ENCODE peak calls at places on chromosomes 1 and 21, in eight cellular contexts. One of them, this sample, is unnamed.

GRCh38 chr1:23062271-23062670 is 43.0 kb downstream of the KDM1A start:
- DNase-seq in CD4-positive, alpha-beta memory T cell: no peak
- DNase-seq in MM.1S: no peak
- DNase-seq in adipocyte: no peak
- DNase-seq in sigmoid colon: no peak
- DNase-seq in cardiac fibroblast: peak; percentile 44
- DNase-seq in PC-9: no peak
- DNase-seq in foreskin fibroblast: no peak
- DNase-seq in this sample: no peak

GRCh38 chr21:14757533-14758327 is 211.6 kb upstream of the SAMSN1 start:
- DNase-seq in cardiac fibroblast: peak; percentile 14
- DNase-seq in sigmoid colon: no peak
- DNase-seq in foreskin fibroblast: no peak
- DNase-seq in CD4-positive, alpha-beta memory T cell: no peak
- DNase-seq in MM.1S: no peak
- DNase-seq in PC-9: no peak
- DNase-seq in adipocyte: no peak
- DNase-seq in this sample: no peak

GRCh38 chr21:36504067-36505058 is 24.4 kb upstream of the CLDN14 start:
- DNase-seq in MM.1S: peak; percentile 78
- DNase-seq in CD4-positive, alpha-beta memory T cell: peak; percentile 42
- DNase-seq in PC-9: no peak
- DNase-seq in adipocyte: peak; percentile 85
- DNase-seq in sigmoid colon: no peak
- DNase-seq in cardiac fibroblast: peak; percentile 81
- DNase-seq in foreskin fibroblast: peak; percentile 23
- DNase-seq in this sample: no peak

GRCh38 chr21:29647353-29647781 is 292.4 kb downstream of the GRIK1 start:
- DNase-seq in cardiac fibroblast: peak; percentile 77
- DNase-seq in foreskin fibroblast: no peak
- DNase-seq in CD4-positive, alpha-beta memory T cell: no peak
- DNase-seq in sigmoid colon: no peak
- DNase-seq in PC-9: no peak
- DNase-seq in MM.1S: no peak
- DNase-seq in adipocyte: no peak
- DNase-seq in this sample: no peak

GRCh38 chr1:165289556-165289955 is 67.0 kb downstream of the LMX1A start:
- DNase-seq in adipocyte: no peak
- DNase-seq in PC-9: no peak
- DNase-seq in sigmoid colon: no peak
- DNase-seq in foreskin fibroblast: no peak
- DNase-seq in cardiac fibroblast: no peak
- DNase-seq in MM.1S: no peak
- DNase-seq in CD4-positive, alpha-beta memory T cell: no peak
- DNase-seq in this sample: no peak

GRCh38 chr1:236143104-236143948 is 987 bp downstream of the GPR137B start:
- DNase-seq in CD4-positive, alpha-beta memory T cell: peak; percentile 26
- DNase-seq in PC-9: no peak
- DNase-seq in foreskin fibroblast: peak; percentile 82
- DNase-seq in MM.1S: no peak
- DNase-seq in adipocyte: peak; percentile 81
- DNase-seq in cardiac fibroblast: peak; percentile 80
- DNase-seq in sigmoid colon: no peak
- DNase-seq in this sample: no peak

GRCh38 chr1:3261969-3262579 is 192.4 kb upstream of the ARHGEF16 start:
- DNase-seq in cardiac fibroblast: no peak
- DNase-seq in CD4-positive, alpha-beta memory T cell: no peak
- DNase-seq in MM.1S: no peak
- DNase-seq in adipocyte: no peak
- DNase-seq in sigmoid colon: no peak
- DNase-seq in foreskin fibroblast: no peak
- DNase-seq in PC-9: no peak
- DNase-seq in this sample: no peak

GRCh38 chr1:27628712-27629111 is 6.3 kb downstream of the FGR start:
- DNase-seq in foreskin fibroblast: no peak
- DNase-seq in adipocyte: no peak
- DNase-seq in MM.1S: no peak
- DNase-seq in cardiac fibroblast: no peak
- DNase-seq in PC-9: no peak
- DNase-seq in sigmoid colon: no peak
- DNase-seq in CD4-positive, alpha-beta memory T cell: no peak
- DNase-seq in this sample: no peak

GRCh38 chr21:17780539-17780938 is 38.6 kb downstream of the C21orf91 start:
- DNase-seq in PC-9: no peak
- DNase-seq in MM.1S: peak; percentile 94
- DNase-seq in CD4-positive, alpha-beta memory T cell: peak; percentile 66
- DNase-seq in foreskin fibroblast: no peak
- DNase-seq in cardiac fibroblast: no peak
- DNase-seq in sigmoid colon: no peak
- DNase-seq in adipocyte: no peak
- DNase-seq in this sample: peak; percentile 89

GRCh38 chr21:45959779-45960390 is 21.7 kb upstream of the COL6A1 start:
- DNase-seq in adipocyte: no peak
- DNase-seq in sigmoid colon: peak; percentile 58
- DNase-seq in foreskin fibroblast: no peak
- DNase-seq in CD4-positive, alpha-beta memory T cell: no peak
- DNase-seq in MM.1S: no peak
- DNase-seq in cardiac fibroblast: no peak
- DNase-seq in PC-9: no peak
- DNase-seq in this sample: no peak

GRCh38 chr21:45957551-45957950 is 24.0 kb upstream of the COL6A1 start:
- DNase-seq in adipocyte: no peak
- DNase-seq in PC-9: no peak
- DNase-seq in cardiac fibroblast: no peak
- DNase-seq in CD4-positive, alpha-beta memory T cell: no peak
- DNase-seq in sigmoid colon: peak; percentile 56
- DNase-seq in foreskin fibroblast: no peak
- DNase-seq in MM.1S: no peak
- DNase-seq in this sample: no peak

GRCh38 chr21:45959182-45959581 is 22.4 kb upstream of the COL6A1 start:
- DNase-seq in PC-9: no peak
- DNase-seq in cardiac fibroblast: no peak
- DNase-seq in CD4-positive, alpha-beta memory T cell: no peak
- DNase-seq in foreskin fibroblast: no peak
- DNase-seq in sigmoid colon: peak; percentile 26
- DNase-seq in adipocyte: no peak
- DNase-seq in MM.1S: no peak
- DNase-seq in this sample: no peak

GRCh38 chr21:45954921-45955320 is 26.6 kb upstream of the COL6A1 start:
- DNase-seq in cardiac fibroblast: no peak
- DNase-seq in CD4-positive, alpha-beta memory T cell: no peak
- DNase-seq in PC-9: no peak
- DNase-seq in MM.1S: no peak
- DNase-seq in sigmoid colon: no peak
- DNase-seq in foreskin fibroblast: no peak
- DNase-seq in adipocyte: no peak
- DNase-seq in this sample: no peak

DNA sequence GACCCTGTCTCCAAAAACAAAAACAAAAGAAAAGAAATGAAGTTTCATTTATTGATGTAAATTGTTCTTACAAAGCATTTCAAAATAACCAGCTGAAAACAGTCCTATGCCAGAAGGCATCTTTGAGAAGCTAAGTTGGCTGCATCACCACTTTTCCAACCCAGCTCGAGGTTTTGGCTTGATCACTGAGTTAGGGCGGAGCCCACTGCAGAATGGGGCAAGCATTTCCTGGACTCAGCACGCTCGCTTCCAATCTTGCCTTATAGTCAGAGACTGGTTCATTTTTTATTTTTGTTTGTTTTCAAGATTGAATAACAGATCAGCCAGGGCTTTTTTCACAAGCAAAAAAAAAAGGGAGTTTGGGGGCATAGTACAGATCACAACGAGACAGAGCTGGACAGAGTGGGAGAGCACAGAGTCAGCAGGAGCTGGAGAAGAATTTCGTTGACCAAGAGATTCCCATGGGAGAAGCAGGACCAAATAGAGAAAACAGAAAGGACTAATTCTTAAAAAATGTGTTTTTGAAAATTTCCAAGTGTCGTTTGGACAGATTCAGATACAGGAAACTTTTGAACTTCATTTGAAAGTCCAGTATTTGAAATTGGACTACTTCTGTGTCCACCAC is 23.5 kb upstream of the COL6A1 start:
- DNase-seq in MM.1S: no peak
- DNase-seq in CD4-positive, alpha-beta memory T cell: no peak
- DNase-seq in foreskin fibroblast: peak; percentile 69
- DNase-seq in sigmoid colon: peak; percentile 82
- DNase-seq in PC-9: no peak
- DNase-seq in adipocyte: peak; percentile 89
- DNase-seq in cardiac fibroblast: peak; percentile 86
- DNase-seq in this sample: no peak
- H3K4me3 ChIP-seq in MM.1S: no peak overlapping the region
- H3K4me3 ChIP-seq in CD4-positive, alpha-beta memory T cell: no peak overlapping the region
- H3K4me3 ChIP-seq in foreskin fibroblast: peak overlapping the region; percentile 19
- H3K4me3 ChIP-seq in sigmoid colon: no peak overlapping the region
- H3K4me3 ChIP-seq in PC-9: no peak overlapping the region
- H3K4me3 ChIP-seq in adipocyte: peak overlapping the region; percentile 70
- H3K4me3 ChIP-seq in cardiac fibroblast: no peak overlapping the region
- H3K4me3 ChIP-seq in this sample: no peak overlapping the region

GRCh38 chr1:58816747-58817221 is 32.9 kb upstream of the JUN start:
- DNase-seq in cardiac fibroblast: peak; percentile 48
- DNase-seq in CD4-positive, alpha-beta memory T cell: no peak
- DNase-seq in sigmoid colon: no peak
- DNase-seq in MM.1S: no peak
- DNase-seq in adipocyte: no peak
- DNase-seq in PC-9: no peak
- DNase-seq in foreskin fibroblast: no peak
- DNase-seq in this sample: no peak
- H3K4me3 ChIP-seq in cardiac fibroblast: no peak overlapping the region
- H3K4me3 ChIP-seq in CD4-positive, alpha-beta memory T cell: peak overlapping the region; percentile 85
- H3K4me3 ChIP-seq in sigmoid colon: peak overlapping the region; percentile 61
- H3K4me3 ChIP-seq in MM.1S: peak overlapping the region; percentile 65
- H3K4me3 ChIP-seq in adipocyte: peak overlapping the region; percentile 87
- H3K4me3 ChIP-seq in PC-9: peak overlapping the region; percentile 83
- H3K4me3 ChIP-seq in foreskin fibroblast: peak overlapping the region; percentile 64
- H3K4me3 ChIP-seq in this sample: peak overlapping the region; percentile 52

GRCh38 chr1:50416553-50417453 is 6.4 kb downstream of the DMRTA2 start:
- DNase-seq in foreskin fibroblast: no peak
- DNase-seq in CD4-positive, alpha-beta memory T cell: no peak
- DNase-seq in PC-9: no peak
- DNase-seq in sigmoid colon: no peak
- DNase-seq in adipocyte: no peak
- DNase-seq in MM.1S: no peak
- DNase-seq in cardiac fibroblast: no peak
- DNase-seq in this sample: no peak

GRCh38 chr1:50417487-50417886 is 5.8 kb downstream of the DMRTA2 start:
- DNase-seq in CD4-positive, alpha-beta memory T cell: no peak
- DNase-seq in cardiac fibroblast: no peak
- DNase-seq in adipocyte: no peak
- DNase-seq in PC-9: no peak
- DNase-seq in sigmoid colon: no peak
- DNase-seq in foreskin fibroblast: no peak
- DNase-seq in MM.1S: no peak
- DNase-seq in this sample: no peak

GRCh38 chr1:50414853-50415234 is 8.4 kb downstream of the DMRTA2 start:
- DNase-seq in CD4-positive, alpha-beta memory T cell: no peak
- DNase-seq in sigmoid colon: no peak
- DNase-seq in cardiac fibroblast: no peak
- DNase-seq in PC-9: no peak
- DNase-seq in adipocyte: no peak
- DNase-seq in foreskin fibroblast: no peak
- DNase-seq in MM.1S: no peak
- DNase-seq in this sample: no peak

GRCh38 chr1:50415235-50416149 is 7.8 kb downstream of the DMRTA2 start:
- DNase-seq in CD4-positive, alpha-beta memory T cell: no peak
- DNase-seq in PC-9: no peak
- DNase-seq in MM.1S: no peak
- DNase-seq in adipocyte: no peak
- DNase-seq in sigmoid colon: no peak
- DNase-seq in cardiac fibroblast: no peak
- DNase-seq in foreskin fibroblast: no peak
- DNase-seq in this sample: no peak

DNA sequence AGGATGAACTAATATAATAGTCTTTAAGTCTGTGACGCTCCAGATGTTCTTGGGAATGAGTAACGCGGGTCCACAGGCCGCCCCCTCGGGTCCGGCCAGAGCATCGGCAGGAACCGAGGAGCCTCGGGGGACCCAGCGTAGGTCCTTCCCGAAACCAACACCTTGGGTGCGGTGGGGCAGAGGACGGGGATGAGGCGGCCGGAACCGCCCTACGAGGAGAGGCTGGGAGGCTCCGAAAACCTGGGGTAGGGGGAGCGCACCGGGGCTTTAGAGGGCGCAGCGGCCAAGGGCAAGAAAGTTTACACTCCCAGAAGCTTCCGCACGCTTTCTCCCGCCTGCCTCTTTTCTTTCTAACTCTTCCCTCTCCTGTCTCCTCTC is 7.1 kb downstream of the DMRTA2 start:
- DNase-seq in sigmoid colon: no peak
- DNase-seq in MM.1S: no peak
- DNase-seq in foreskin fibroblast: no peak
- DNase-seq in adipocyte: no peak
- DNase-seq in cardiac fibroblast: no peak
- DNase-seq in CD4-positive, alpha-beta memory T cell: no peak
- DNase-seq in PC-9: no peak
- DNase-seq in this sample: no peak
- H3K4me3 ChIP-seq in sigmoid colon: no peak overlapping the region
- H3K4me3 ChIP-seq in MM.1S: no peak overlapping the region
- H3K4me3 ChIP-seq in foreskin fibroblast: no peak overlapping the region
- H3K4me3 ChIP-seq in adipocyte: peak overlapping the region; percentile 8
- H3K4me3 ChIP-seq in cardiac fibroblast: no peak overlapping the region
- H3K4me3 ChIP-seq in CD4-positive, alpha-beta memory T cell: no peak overlapping the region
- H3K4me3 ChIP-seq in PC-9: no peak overlapping the region
- H3K4me3 ChIP-seq in this sample: no peak overlapping the region

DNA sequence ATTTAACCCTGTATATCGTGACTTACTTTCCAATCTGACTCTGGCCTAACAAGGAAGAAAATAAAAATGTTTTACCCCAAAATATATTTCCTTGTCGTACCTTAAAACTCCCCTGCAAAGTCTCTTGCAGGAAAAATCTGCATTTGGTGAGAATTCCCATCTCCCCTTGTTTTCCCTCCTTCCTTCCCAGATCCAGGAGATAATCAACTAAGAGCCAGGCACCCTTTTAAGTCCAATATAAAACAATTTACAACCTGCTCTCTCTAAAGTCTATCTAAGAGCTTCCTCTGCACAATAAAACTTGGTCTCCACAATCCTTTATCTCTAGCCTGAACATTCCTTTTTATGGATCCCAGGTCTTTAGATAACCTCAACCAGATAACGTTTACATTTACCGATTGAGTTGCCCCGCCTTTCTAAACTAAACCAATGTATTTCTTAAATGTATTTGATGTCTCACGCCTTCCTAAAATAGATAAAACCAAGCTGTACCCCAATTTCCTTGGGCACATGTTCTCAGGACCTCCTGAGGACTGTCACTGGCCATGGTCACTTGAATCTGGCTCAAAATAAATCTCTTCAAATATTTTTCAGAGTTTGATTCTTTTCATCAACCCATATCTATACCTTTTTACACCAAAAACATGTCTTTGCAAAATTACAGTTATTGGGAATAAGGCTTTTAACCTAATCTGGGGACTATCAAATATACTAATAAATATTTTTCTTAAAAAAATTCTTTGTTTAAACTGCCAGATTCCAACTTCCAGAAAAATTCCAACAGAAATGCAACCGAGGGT is 993 bp downstream of the DDX59 start:
- DNase-seq in CD4-positive, alpha-beta memory T cell: no peak
- DNase-seq in adipocyte: peak; percentile 7
- DNase-seq in sigmoid colon: no peak
- DNase-seq in cardiac fibroblast: no peak
- DNase-seq in MM.1S: no peak
- DNase-seq in PC-9: no peak
- DNase-seq in foreskin fibroblast: no peak
- DNase-seq in this sample: no peak
- H3K4me3 ChIP-seq in CD4-positive, alpha-beta memory T cell: peak overlapping the region; percentile 95
- H3K4me3 ChIP-seq in adipocyte: peak overlapping the region; percentile 89
- H3K4me3 ChIP-seq in sigmoid colon: peak overlapping the region; percentile 88
- H3K4me3 ChIP-seq in cardiac fibroblast: peak overlapping the region; percentile 53
- H3K4me3 ChIP-seq in MM.1S: peak overlapping the region; percentile 94
- H3K4me3 ChIP-seq in PC-9: peak overlapping the region; percentile 75
- H3K4me3 ChIP-seq in foreskin fibroblast: peak overlapping the region; percentile 74
- H3K4me3 ChIP-seq in this sample: peak overlapping the region; percentile 95